ENCODE peak calls at places on chromosomes 12 and 14, in four cellular contexts. V is A549, H is H9, J is OCI-LY7. D is an unnamed sample.
A peak's percentile ranks its signal among the peaks of the same experiment; 100 is the strongest.

GRCh38 chr12:34291426-34291901 is 269.2 kb downstream of the ALG10 start:
- DNase-seq in J (no peak), V (no peak), H (no peak), D (no peak)

GRCh38 chr14:89479802-89480201 is 62.8 kb upstream of the FOXN3 start:
- DNase-seq in J (no peak), V (no peak), H (no peak), D (no peak)

GRCh38 chr14:50773632-50774541 is 57.1 kb downstream of the NIN start:
- DNase-seq in H (peak; percentile 72), V (peak; percentile 33), J (peak; percentile 30), D (no peak)

GRCh38 chr14:94112513-94113060 is 2.1 kb downstream of the IFI27 start:
- DNase-seq in H (peak; percentile 8), J (no peak), V (no peak), D (no peak)

GRCh38 chr14:95523818-95524448 is 7.5 kb upstream of the SYNE3 start:
- DNase-seq in V (no peak), J (peak; percentile 31), H (no peak), D (peak; percentile 57)

GRCh38 chr14:104891121-104891551 is 26.1 kb downstream of the CEP170B start:
- DNase-seq in J (no peak), H (no peak), V (no peak), D (no peak)

GRCh38 chr14:92248638-92249037 is 74.3 kb upstream of the SLC24A4 start:
- DNase-seq in V (no peak), H (no peak), J (no peak), D (no peak)

GRCh38 chr12:76927170-76927784 is 48.5 kb upstream of the CSRP2 start:
- DNase-seq in H (peak; percentile 82), V (peak; percentile 46), J (peak; percentile 43), D (no peak)

GRCh38 chr14:94770815-94771190 is 890 bp upstream of the GSC start:
- DNase-seq in H (no peak), J (no peak), V (no peak), D (no peak)

GRCh38 chr14:38186217-38186616 is 21.5 kb upstream of the SSTR1 start:
- DNase-seq in J (no peak), V (no peak), H (no peak), D (no peak)

GRCh38 chr12:6563448-6564050 is 4.5 kb downstream of the NOP2 start:
- DNase-seq in H (peak; percentile 77), J (peak; percentile 65), V (peak; percentile 69), D (peak; percentile 49)

GRCh38 chr14:92258934-92259333 is 64.0 kb upstream of the SLC24A4 start:
- DNase-seq in H (no peak), V (peak; percentile 12), J (no peak), D (no peak)

GRCh38 chr14:81176224-81176623 is 44.5 kb downstream of the GTF2A1 start:
- DNase-seq in V (no peak), H (no peak), J (peak; percentile 12), D (peak; percentile 58)

GRCh38 chr12:98405795-98406366 is 109.5 kb upstream of the TMPO start:
- DNase-seq in H (no peak), J (no peak), V (no peak), D (no peak)

GRCh38 chr12:43148711-43149110 is 403.3 kb downstream of the ADAMTS20 start:
- DNase-seq in H (no peak), V (no peak), J (no peak), D (no peak)

GRCh38 chr12:57242691-57243454 is 8.1 kb downstream of the STAC3 start:
- DNase-seq in J (peak; percentile 97), H (peak; percentile 96), V (peak; percentile 82), D (no peak)
- H3K4me1 ChIP-seq in J (peaks cover 39% of the 10 kb centered on the region), H (peaks cover 4% of the 10 kb centered on the region), V (peaks cover 31% of the 10 kb centered on the region), D (peaks cover 4% of the 10 kb centered on the region)

GRCh38 chr12:26832817-26833691 is at the start of gene ITPR2:
- DNase-seq in J (peak; percentile 95), V (peak; percentile 88), H (peak; percentile 97), D (peak; percentile 95)
- H3K4me1 ChIP-seq in J (peaks cover 47% of the 10 kb centered on the region), V (no peaks in the 10 kb centered on the region), H (peaks cover 5% of the 10 kb centered on the region), D (peaks cover 6% of the 10 kb centered on the region)

DNA sequence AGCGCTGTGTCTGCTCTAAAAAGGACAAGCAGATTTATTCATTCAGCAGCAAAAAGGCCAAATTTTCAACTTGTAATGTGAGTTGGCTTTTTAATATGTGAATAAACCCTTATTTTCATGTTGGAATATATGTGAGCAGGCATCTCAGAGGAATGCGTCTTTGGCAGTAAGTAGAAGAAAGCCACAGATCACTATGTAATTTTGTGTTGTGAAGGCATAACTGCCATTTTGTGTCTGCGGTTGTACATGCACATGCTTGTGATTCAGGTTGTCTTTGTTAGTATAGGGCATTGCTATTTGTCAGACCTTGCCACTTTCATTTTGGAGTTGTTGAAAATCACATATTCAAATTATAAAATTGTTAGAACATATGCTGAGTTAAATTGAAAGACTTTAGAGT is 398.8 kb upstream of the RGS6 start:
- DNase-seq in H (no peak), V (no peak), J (no peak), D (no peak)
- H3K4me1 ChIP-seq in H (peaks cover 5% of the 10 kb centered on the region), V (no peaks in the 10 kb centered on the region), J (no peaks in the 10 kb centered on the region), D (peaks cover 7% of the 10 kb centered on the region)

GRCh38 chr12:57846577-57847319 is at the start of gene CTDSP2:
- DNase-seq in V (peak; percentile 99), H (peak; percentile 99), J (peak; percentile 97), D (peak; percentile 100)
- H3K4me1 ChIP-seq in V (peaks cover 35% of the 10 kb centered on the region), H (peaks cover 16% of the 10 kb centered on the region), J (peaks cover 45% of the 10 kb centered on the region), D (peaks cover 14% of the 10 kb centered on the region)

DNA sequence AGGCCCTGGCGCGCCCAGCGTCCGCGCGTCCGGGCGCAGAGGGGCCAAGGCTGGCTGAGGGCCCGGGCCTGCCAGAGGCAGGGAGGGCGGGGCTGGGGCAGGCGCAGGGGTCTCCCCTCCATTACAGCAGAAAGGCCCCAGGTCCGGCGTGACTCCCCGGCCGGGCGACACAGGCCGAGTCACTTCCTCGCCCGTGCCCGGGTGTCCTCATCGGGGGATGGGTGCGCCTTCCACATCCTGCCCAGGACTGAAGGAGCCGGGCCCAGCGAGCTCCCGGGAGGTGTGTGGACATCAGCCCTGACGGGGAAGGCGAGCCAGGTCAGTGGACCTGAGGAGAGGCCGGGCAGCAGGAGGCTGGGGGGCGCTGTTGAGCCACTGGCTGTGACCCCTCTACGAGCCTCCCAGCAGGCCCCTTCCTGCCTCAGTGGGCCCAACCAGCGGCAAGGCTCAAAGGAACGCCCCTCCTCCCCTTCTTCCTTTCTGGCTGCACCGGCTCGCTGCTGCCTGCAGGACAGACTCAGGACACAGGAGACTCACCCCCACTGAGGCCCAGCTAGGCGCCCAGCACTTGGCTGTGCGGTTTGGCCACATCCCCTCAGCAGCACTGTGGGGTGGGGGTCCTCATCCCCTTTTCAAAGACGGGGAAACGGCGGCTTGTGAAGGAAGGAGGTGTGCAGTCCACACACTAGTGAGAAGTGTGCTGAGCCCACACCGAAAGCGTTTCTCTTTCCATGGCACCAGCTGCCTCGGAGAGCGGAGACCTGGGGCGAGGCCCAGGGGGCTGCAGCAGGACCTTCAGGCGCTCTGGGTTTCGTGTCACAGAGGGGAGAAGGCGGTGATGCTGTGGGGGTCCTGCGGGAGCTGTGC is 606 bp downstream of the TNFAIP2 start:
- DNase-seq in J (no peak), V (peak; percentile 70), H (peak; percentile 70), D (peak; percentile 56)
- H3K4me1 ChIP-seq in J (peaks cover 7% of the 10 kb centered on the region), V (peaks cover 71% of the 10 kb centered on the region), H (peaks cover 4% of the 10 kb centered on the region), D (peaks cover 45% of the 10 kb centered on the region)

GRCh38 chr14:75191100-75191499 is 14.7 kb upstream of the TMED10 start:
- DNase-seq in J (no peak), V (no peak), H (no peak), D (no peak)

GRCh38 chr14:75186953-75187352 is 10.5 kb upstream of the TMED10 start:
- DNase-seq in V (no peak), J (no peak), H (no peak), D (no peak)

GRCh38 chr14:75190023-75190422 is 13.6 kb upstream of the TMED10 start:
- DNase-seq in H (no peak), J (no peak), V (no peak), D (no peak)

GRCh38 chr14:75185251-75186040 is 9.0 kb upstream of the TMED10 start:
- DNase-seq in J (no peak), V (no peak), H (no peak), D (no peak)

DNA sequence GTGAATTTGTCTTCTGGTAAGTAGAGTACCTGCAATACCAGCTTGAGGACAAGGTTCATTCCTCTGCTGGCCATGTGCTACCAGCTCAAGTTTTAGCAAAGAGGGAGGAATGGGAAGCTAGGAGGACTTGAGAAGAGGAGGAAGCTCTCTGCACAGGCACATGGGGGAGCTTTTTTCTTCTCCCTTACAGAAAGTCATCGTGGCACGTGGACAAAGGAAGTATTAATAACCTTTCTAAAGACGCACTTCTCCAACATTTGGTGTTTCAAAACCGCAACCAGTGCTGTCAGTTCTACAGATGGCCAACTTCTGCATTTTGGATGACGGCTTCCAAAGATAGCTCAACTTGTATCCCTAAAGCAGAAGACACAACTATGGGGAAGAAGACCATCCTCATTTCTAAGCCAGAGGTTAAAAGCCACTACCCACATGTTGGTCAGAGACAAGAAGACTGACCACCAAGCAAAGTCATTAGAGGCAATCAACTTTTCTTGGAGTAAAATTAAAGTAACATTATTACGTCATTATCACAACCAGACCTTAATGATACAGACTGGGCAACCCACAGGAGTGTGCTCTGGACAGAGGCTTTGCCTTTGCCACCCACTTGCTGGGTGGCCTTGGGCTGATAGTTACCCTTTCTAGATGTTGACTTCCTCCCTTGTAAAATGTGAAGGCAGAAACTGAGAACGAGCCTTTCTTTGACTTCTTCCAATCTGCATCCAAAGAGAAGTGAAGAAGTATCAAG is 12.3 kb upstream of the TMED10 start:
- DNase-seq in J (peak; percentile 92), H (no peak), V (no peak), D (peak; percentile 42)
- H3K4me1 ChIP-seq in J (peaks cover 34% of the 10 kb centered on the region), H (no peaks in the 10 kb centered on the region), V (peaks cover under 1% of the 10 kb centered on the region), D (no peaks in the 10 kb centered on the region)

DNA sequence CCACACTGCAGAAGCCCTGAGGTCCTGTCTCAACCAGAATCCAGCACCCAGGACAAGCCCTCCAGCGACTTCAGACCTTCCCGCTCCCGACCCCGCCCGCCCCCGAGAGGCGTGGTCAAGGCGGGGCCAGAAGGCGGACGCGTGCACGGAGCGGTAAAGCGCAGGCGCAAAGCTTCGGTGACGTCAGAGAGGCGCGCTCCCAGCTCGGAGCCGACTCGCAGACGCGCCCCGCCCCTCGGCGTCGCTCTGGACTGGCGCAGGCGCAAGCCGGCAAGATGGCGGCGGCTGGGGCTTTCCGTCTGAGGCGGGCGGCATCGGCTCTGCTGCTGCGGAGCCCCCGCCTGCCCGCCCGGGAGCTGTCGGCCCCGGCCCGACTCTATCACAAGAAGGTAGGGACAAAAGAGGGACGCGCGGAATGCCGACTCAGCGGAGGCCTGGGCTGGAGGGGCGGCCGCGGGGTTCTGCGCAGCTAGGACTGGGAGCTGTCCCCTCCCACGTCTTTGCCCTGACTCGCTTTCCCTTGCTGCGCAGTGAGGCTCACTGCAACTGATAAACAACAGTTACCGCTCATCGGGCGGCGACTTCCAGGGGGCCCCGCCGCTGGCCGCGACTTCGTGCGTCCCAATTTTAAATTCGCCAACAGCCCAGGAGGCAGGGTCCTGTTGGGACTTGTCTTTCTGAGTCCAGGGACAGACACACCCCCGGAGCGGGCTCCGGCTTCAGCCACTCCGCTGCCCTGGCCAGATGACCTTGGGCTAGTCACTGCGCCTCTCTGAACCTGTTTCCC is at the start of gene ISCU:
- DNase-seq in J (peak; percentile 99), V (peak; percentile 99), H (peak; percentile 99), D (peak; percentile 97)
- H3K4me1 ChIP-seq in J (peaks cover 59% of the 10 kb centered on the region), V (peaks cover 37% of the 10 kb centered on the region), H (peaks cover 2% of the 10 kb centered on the region), D (peaks cover 3% of the 10 kb centered on the region)

D was measured in lung.